ENCODE peak calls at places on chromosomes 6 and 20, in six cellular contexts. E is T-helper 2 cell; R is foreskin keratinocyte; T is stimulated activated CD4-positive, alpha-beta T cell treated with anti-CD3 and anti-CD28 coated beads, Interleukin-1b, Interleukin-23, amount 100 ng/mL, for 24 hours; O is GM19239; X is activated T-cell treated with anti-CD3 and anti-CD28 coated beads, Interleukin-2, amount 50 U/mL, for 72 hours. Q is an unnamed sample.

GRCh38 chr6:86357877-86358276 is 579.5 kb upstream of the HTR1E start:
- DNase-seq in E (no peak), R (no peak), T (no peak), O (no peak), X (no peak), Q (no peak)

GRCh38 chr6:143955971-143956370 is 52.1 kb downstream of the PLAGL1 start:
- DNase-seq in E (no peak), R (no peak), T (no peak), O (no peak), X (no peak), Q (no peak)

GRCh38 chr6:167870321-167870720 is 43.6 kb downstream of the AFDN start:
- DNase-seq in E (no peak), R (no peak), T (no peak), O (no peak), X (no peak), Q (no peak)

GRCh38 chr20:43404880-43405279 is 52.8 kb upstream of the SRSF6 start:
- DNase-seq in E (peak; percentile 23), R (no peak), T (no peak), O (peak; percentile 26), X (peak; percentile 41), Q (no peak)

GRCh38 chr20:49385471-49385870 is 97.0 kb downstream of the KCNB1 start:
- DNase-seq in E (peak; percentile 21), R (no peak), T (no peak), O (peak; percentile 17), X (no peak), Q (no peak)

GRCh38 chr6:41689171-41690008 is 46.0 kb downstream of the TFEB start:
- DNase-seq in E (no peak), R (no peak), T (no peak), O (no peak), X (no peak), Q (no peak)

GRCh38 chr6:4612636-4613171 is 163.5 kb upstream of the CDYL start:
- DNase-seq in E (no peak), R (no peak), T (no peak), O (no peak), X (no peak), Q (no peak)

GRCh38 chr20:61285152-61285645 is 33.1 kb downstream of the CDH4 start:
- DNase-seq in E (no peak), R (no peak), T (no peak), O (no peak), X (no peak), Q (no peak)

GRCh38 chr6:170058878-170059485 is 231.9 kb downstream of the DLL1 start:
- DNase-seq in E (no peak), R (no peak), T (no peak), O (no peak), X (no peak), Q (no peak)

GRCh38 chr6:170529839-170530520 is 23.1 kb downstream of the PSMB1 start:
- DNase-seq in E (peak; percentile 57), R (no peak), T (peak; percentile 38), O (peak; percentile 48), X (peak; percentile 63), Q (peak; percentile 60)

GRCh38 chr6:105111093-105111492 is 68.7 kb downstream of the POPDC3 start:
- DNase-seq in E (no peak), R (no peak), T (no peak), O (no peak), X (no peak), Q (no peak)

GRCh38 chr6:79868098-79868722 is 79.1 kb downstream of the ELOVL4 start:
- DNase-seq in E (peak; percentile 67), R (no peak), T (no peak), O (peak; percentile 27), X (peak; percentile 47), Q (peak; percentile 59)

GRCh38 chr6:138377844-138378243 is at the start of gene SMIM28:
- DNase-seq in E (no peak), R (no peak), T (no peak), O (no peak), X (no peak), Q (no peak)

GRCh38 chr20:15297059-15297875 is 959.9 kb upstream of the FLRT3 start:
- DNase-seq in E (no peak), R (peak; percentile 28), T (no peak), O (no peak), X (no peak), Q (no peak)

GRCh38 chr6:168057836-168058235 is 21.2 kb downstream of the FRMD1 start:
- DNase-seq in E (no peak), R (no peak), T (no peak), O (no peak), X (no peak), Q (no peak)

GRCh38 chr6:35026434-35027222 is 114.5 kb downstream of the TCP11 start:
- DNase-seq in E (no peak), R (peak; percentile 74), T (no peak), O (no peak), X (no peak), Q (no peak)

GRCh38 chr6:114339706-114340105 is 3.1 kb downstream of the HS3ST5 start:
- DNase-seq in E (no peak), R (no peak), T (no peak), O (no peak), X (no peak), Q (no peak)

GRCh38 chr20:17856024-17856564 is 112.5 kb downstream of the SNX5 start:
- DNase-seq in E (peak; percentile 76), R (no peak), T (no peak), O (peak; percentile 63), X (no peak), Q (peak; percentile 77)

GRCh38 chr20:23920936-23921335 is 41.4 kb upstream of the CST5 start:
- DNase-seq in E (peak; percentile 35), R (no peak), T (no peak), O (no peak), X (no peak), Q (no peak)

GRCh38 chr6:19864285-19864684 is 27.1 kb downstream of the ID4 start:
- DNase-seq in E (no peak), R (no peak), T (no peak), O (no peak), X (no peak), Q (no peak)

GRCh38 chr20:47792021-47792618 is 6.8 kb upstream of the SULF2 start:
- DNase-seq in E (no peak), R (peak; percentile 84), T (no peak), O (no peak), X (no peak), Q (no peak)

GRCh38 chr6:116352515-116353471 is 18.0 kb upstream of the DSE start:
- DNase-seq in E (no peak), R (no peak), T (no peak), O (no peak), X (no peak), Q (peak; percentile 28)

GRCh38 chr20:13105864-13106457 is 97.2 kb downstream of the SPTLC3 start:
- DNase-seq in E (no peak), R (no peak), T (no peak), O (no peak), X (no peak), Q (peak; percentile 22)

GRCh38 chr6:106829451-106829850 is 145.1 kb downstream of the CD24 start:
- DNase-seq in E (no peak), R (no peak), T (no peak), O (no peak), X (no peak), Q (no peak)

GRCh38 chr6:17446713-17447112 is 53.3 kb downstream of the CAP2 start:
- DNase-seq in E (no peak), R (no peak), T (no peak), O (no peak), X (no peak), Q (no peak)